ENCODE peak calls at places on chromosomes 13 and 19, in nine cellular contexts. B is NCI-H2029; M is astrocyte of the spinal cord; V is LoVo; F is left ventricle myocardium superior; N is NCI-H146; L is T1000; G is HCT116; U is activated CD8-positive, alpha-beta T cell treated with anti-CD3 and anti-CD28 coated beads for 36 hours. O is an unnamed sample.
A peak's percentile ranks its signal among the peaks of the same experiment; 100 is the strongest.

GRCh38 chr13:109135018-109135417 is 505.6 kb downstream of the MYO16 start:
- DNase-seq in B (no peak), M (no peak), V (no peak), F (no peak), N (no peak), L (no peak), G (no peak), U (no peak), O (no peak)

GRCh38 chr13:91399189-91400093 is 1.0 kb downstream of the GPC5 start:
- DNase-seq in B (no peak), M (no peak), V (no peak), F (peak; percentile 23), N (no peak), L (no peak), G (no peak), U (no peak), O (no peak)

GRCh38 chr13:19597523-19597922 is 35.9 kb upstream of the MPHOSPH8 start:
- DNase-seq in B (no peak), M (peak; percentile 62), V (peak; percentile 19), F (no peak), N (no peak), L (peak; percentile 57), G (no peak), U (no peak), O (no peak)

GRCh38 chr13:21067794-21068193 is 6.4 kb upstream of the LATS2 start:
- DNase-seq in B (no peak), M (no peak), V (no peak), F (no peak), N (no peak), L (no peak), G (no peak), U (no peak), O (no peak)

GRCh38 chr13:34420975-34421719 is 520.9 kb upstream of the NBEA start:
- DNase-seq in B (no peak), M (no peak), V (no peak), F (no peak), N (peak; percentile 9), L (no peak), G (no peak), U (no peak), O (no peak)

GRCh38 chr13:24178847-24179845 is 18.6 kb downstream of the SPATA13 start:
- DNase-seq in B (no peak), M (peak; percentile 75), V (no peak), F (no peak), N (no peak), L (no peak), G (no peak), U (peak; percentile 15), O (no peak)

GRCh38 chr19:3821857-3822364 is 35.7 kb upstream of the MATK start:
- DNase-seq in B (peak; percentile 39), M (peak; percentile 3), V (no peak), F (peak; percentile 82), N (peak; percentile 38), L (no peak), G (peak; percentile 40), U (peak; percentile 92), O (no peak)

GRCh38 chr19:46299004-46299509 is 2.2 kb downstream of the HIF3A start:
- DNase-seq in B (peak; percentile 93), M (peak; percentile 92), V (peak; percentile 94), F (peak; percentile 98), N (peak; percentile 84), L (peak; percentile 12), G (peak; percentile 45), U (no peak), O (peak; percentile 8)

GRCh38 chr19:41307090-41307875 is 2.7 kb upstream of the CCDC97 start:
- DNase-seq in B (no peak), M (no peak), V (no peak), F (no peak), N (no peak), L (no peak), G (no peak), U (peak; percentile 42), O (no peak)

GRCh38 chr13:69243366-69243765 is 864.3 kb upstream of the ATXN8OS start:
- DNase-seq in B (peak; percentile 9), M (no peak), V (no peak), F (no peak), N (peak; percentile 13), L (no peak), G (no peak), U (no peak), O (no peak)

GRCh38 chr19:913080-913748 is at the start of gene R3HDM4:
- DNase-seq in B (peak; percentile 52), M (no peak), V (peak; percentile 72), F (peak; percentile 91), N (peak; percentile 47), L (peak; percentile 39), G (no peak), U (peak; percentile 85), O (no peak)

GRCh38 chr13:34360702-34361101 is 542.8 kb downstream of the RFC3 start:
- DNase-seq in B (no peak), M (no peak), V (no peak), F (no peak), N (no peak), L (no peak), G (no peak), U (no peak), O (no peak)

GRCh38 chr13:72221276-72221962 is 354.4 kb upstream of the DACH1 start:
- DNase-seq in B (no peak), M (no peak), V (peak; percentile 65), F (peak; percentile 24), N (no peak), L (no peak), G (peak; percentile 18), U (peak; percentile 5), O (no peak)

GRCh38 chr13:73842621-73843020 is 291.6 kb downstream of the KLF12 start:
- DNase-seq in B (no peak), M (no peak), V (no peak), F (no peak), N (no peak), L (no peak), G (no peak), U (no peak), O (no peak)

GRCh38 chr19:17052439-17052838 is 22.8 kb downstream of the HAUS8 start:
- DNase-seq in B (no peak), M (peak; percentile 42), V (peak; percentile 3), F (no peak), N (peak; percentile 37), L (no peak), G (peak; percentile 22), U (peak; percentile 24), O (no peak)

GRCh38 chr19:815079-815774 is 6.5 kb downstream of the PLPPR3 start:
- DNase-seq in B (no peak), M (no peak), V (no peak), F (no peak), N (no peak), L (no peak), G (no peak), U (no peak), O (no peak)

GRCh38 chr13:92175330-92175729 is 776.9 kb downstream of the GPC5 start:
- DNase-seq in B (peak; percentile 69), M (peak; percentile 82), V (peak; percentile 7), F (no peak), N (peak; percentile 63), L (no peak), G (no peak), U (peak; percentile 38), O (no peak)

GRCh38 chr13:102651892-102652291 is 43.0 kb downstream of the METTL21C start:
- DNase-seq in B (no peak), M (peak; percentile 7), V (peak; percentile 17), F (no peak), N (no peak), L (peak; percentile 27), G (no peak), U (no peak), O (peak; percentile 23)

GRCh38 chr19:33419763-33420080 is 46.2 kb downstream of the CEBPG start:
- DNase-seq in B (no peak), M (no peak), V (no peak), F (no peak), N (no peak), L (no peak), G (no peak), U (no peak), O (no peak)

GRCh38 chr19:50893047-50893737 is 18.0 kb downstream of the KLK4 start:
- DNase-seq in B (no peak), M (no peak), V (no peak), F (no peak), N (peak; percentile 54), L (no peak), G (peak; percentile 33), U (peak; percentile 15), O (no peak)

GRCh38 chr19:34573226-34573864 is 91.8 kb downstream of the WTIP start:
- DNase-seq in B (peak; percentile 35), M (no peak), V (no peak), F (no peak), N (no peak), L (no peak), G (no peak), U (no peak), O (no peak)

GRCh38 chr19:47036233-47036651 is 12.2 kb downstream of the TMEM160 start:
- DNase-seq in B (peak; percentile 37), M (no peak), V (peak; percentile 41), F (peak; percentile 48), N (peak; percentile 65), L (no peak), G (no peak), U (peak; percentile 49), O (no peak)

GRCh38 chr13:95784161-95784880 is 107.4 kb downstream of the DNAJC3 start:
- DNase-seq in B (no peak), M (peak; percentile 71), V (no peak), F (no peak), N (no peak), L (peak; percentile 6), G (no peak), U (no peak), O (peak; percentile 55)

GRCh38 chr19:23399443-23399842 is 4.2 kb upstream of the ZNF91 start:
- DNase-seq in B (no peak), M (no peak), V (no peak), F (no peak), N (no peak), L (no peak), G (no peak), U (no peak), O (no peak)

GRCh38 chr13:46712524-46712923 is 84.4 kb downstream of the ESD start:
- DNase-seq in B (no peak), M (no peak), V (no peak), F (no peak), N (no peak), L (no peak), G (no peak), U (no peak), O (no peak)

GRCh38 chr13:112760440-112760839 is 70.6 kb downstream of the ATP11A start:
- DNase-seq in B (no peak), M (no peak), V (no peak), F (no peak), N (peak; percentile 26), L (no peak), G (no peak), U (no peak), O (no peak)

GRCh38 chr13:71290963-71291937 is 575.8 kb downstream of the DACH1 start:
- DNase-seq in B (peak; percentile 40), M (no peak), V (peak; percentile 79), F (no peak), N (peak; percentile 47), L (no peak), G (no peak), U (peak; percentile 58), O (peak; percentile 9)

GRCh38 chr13:46983881-46984280 is 87.0 kb upstream of the HTR2A start:
- DNase-seq in B (no peak), M (peak; percentile 44), V (no peak), F (no peak), N (no peak), L (no peak), G (no peak), U (no peak), O (no peak)

GRCh38 chr19:3801412-3802096 is 15.4 kb upstream of the MATK start:
- DNase-seq in B (no peak), M (no peak), V (no peak), F (peak; percentile 58), N (peak; percentile 56), L (no peak), G (no peak), U (peak; percentile 83), O (no peak)